ENCODE peak calls at places on chromosomes 16 and 17, in ten cellular contexts. F, U, L, K, B, G, S, E, V and O are unnamed samples.

GRCh38 chr16:10180771-10181163 is 1.5 kb downstream of the GRIN2A start:
- DNase-seq in K (peak; percentile 78), L (peak; percentile 91), E (no peak), G (peak; percentile 97), V (no peak), B (peak; percentile 20), F (no peak), S (no peak), U (peak; percentile 85), O (no peak)

GRCh38 chr17:44688675-44689491 is 693 bp downstream of the CCDC43 start:
- DNase-seq in U (peak; percentile 5), L (no peak), V (no peak), F (no peak), K (no peak), S (no peak), B (no peak), E (no peak), G (no peak), O (no peak)

GRCh38 chr17:43791589-43791988 is 11.4 kb downstream of the CFAP97D1 start:
- DNase-seq in B (no peak), U (peak; percentile 56), L (peak; percentile 34), V (no peak), E (no peak), G (peak; percentile 76), F (no peak), S (no peak), K (no peak), O (peak; percentile 61)

GRCh38 chr16:11597737-11598136 is 11.0 kb upstream of the LITAF start:
- DNase-seq in K (no peak), V (no peak), B (no peak), S (no peak), U (no peak), F (no peak), G (no peak), L (no peak), E (no peak), O (peak; percentile 19)

GRCh38 chr17:19781488-19782458 is 33.7 kb upstream of the ALDH3A1 start:
- DNase-seq in S (no peak), B (no peak), V (no peak), U (no peak), G (no peak), E (peak; percentile 65), L (no peak), F (no peak), K (no peak), O (no peak)

GRCh38 chr16:23280483-23280967 is 21.6 kb upstream of the SCNN1B start:
- DNase-seq in V (no peak), U (no peak), G (no peak), L (no peak), E (no peak), F (no peak), S (no peak), K (no peak), B (no peak), O (no peak)

GRCh38 chr16:13471036-13471435 is 448.9 kb upstream of the ERCC4 start:
- DNase-seq in K (no peak), F (no peak), G (peak; percentile 33), L (peak; percentile 38), S (no peak), E (no peak), V (no peak), U (peak; percentile 53), B (no peak), O (peak; percentile 2)

GRCh38 chr16:64428463-64428862 is 693.4 kb downstream of the CDH11 start:
- DNase-seq in U (no peak), S (no peak), F (no peak), G (no peak), B (no peak), V (no peak), E (no peak), K (no peak), L (no peak), O (peak; percentile 91)

GRCh38 chr17:78176548-78177025 is 8.2 kb downstream of the SYNGR2 start:
- DNase-seq in K (peak; percentile 30), G (peak; percentile 86), V (no peak), F (peak; percentile 79), L (peak; percentile 79), U (peak; percentile 77), E (peak; percentile 73), B (peak; percentile 84), S (peak; percentile 90), O (no peak)

GRCh38 chr17:32596666-32597065 is 109.9 kb downstream of the CDK5R1 start:
- DNase-seq in K (no peak), G (no peak), B (no peak), V (no peak), F (no peak), U (no peak), L (no peak), S (no peak), E (no peak), O (peak; percentile 60)

GRCh38 chr17:29776026-29776425 is 153.3 kb upstream of the CORO6 start:
- DNase-seq in G (no peak), K (no peak), V (peak; percentile 66), U (no peak), L (no peak), F (no peak), E (no peak), S (no peak), B (no peak), O (no peak)

GRCh38 chr17:42682400-42683384 is at the start of gene CNTNAP1:
- DNase-seq in V (no peak), K (no peak), B (peak; percentile 72), U (peak; percentile 83), G (peak; percentile 83), E (no peak), L (peak; percentile 89), F (peak; percentile 69), S (peak; percentile 72), O (peak; percentile 79)

GRCh38 chr16:77974883-77975282 is 47.5 kb upstream of the CLEC3A start:
- DNase-seq in V (no peak), S (no peak), F (no peak), U (peak; percentile 69), L (peak; percentile 63), G (peak; percentile 68), K (peak; percentile 30), E (no peak), B (no peak), O (no peak)

GRCh38 chr16:80113876-80114574 is 426.8 kb upstream of the DYNLRB2 start:
- DNase-seq in B (no peak), U (no peak), S (no peak), G (no peak), E (no peak), K (no peak), L (no peak), V (peak; percentile 50), F (no peak), O (no peak)

GRCh38 chr17:27560668-27561067 is 70.3 kb upstream of the LGALS9 start:
- DNase-seq in S (peak; percentile 77), K (no peak), U (no peak), L (no peak), E (no peak), G (no peak), V (no peak), B (peak; percentile 75), F (no peak), O (peak; percentile 77)

GRCh38 chr16:81626181-81626674 is 152.9 kb upstream of the PLCG2 start:
- DNase-seq in B (no peak), F (no peak), K (no peak), U (no peak), S (no peak), E (no peak), G (no peak), L (no peak), V (no peak), O (no peak)
- H3K4me3 ChIP-seq in B (no peak overlapping the region), F (no peak overlapping the region), K (no peak overlapping the region), U (no peak overlapping the region), S (no peak overlapping the region), E (no peak overlapping the region), G (no peak overlapping the region), L (no peak overlapping the region), V (no peak overlapping the region), O (no peak overlapping the region)

GRCh38 chr16:1027416-1027815 is 45.1 kb upstream of the SSTR5 start:
- DNase-seq in V (no peak), F (no peak), B (no peak), G (no peak), E (no peak), L (no peak), K (no peak), S (no peak), U (no peak), O (no peak)
- H3K27me3 ChIP-seq in V (peaks cover 8% of the 10 kb centered on the region), F (no peaks in the 10 kb centered on the region), B (no peaks in the 10 kb centered on the region), G (no peaks in the 10 kb centered on the region), E (peaks cover 8% of the 10 kb centered on the region), L (no peaks in the 10 kb centered on the region), K (peaks cover 8% of the 10 kb centered on the region), S (peaks cover 7% of the 10 kb centered on the region), U (no peaks in the 10 kb centered on the region), O (no peaks in the 10 kb centered on the region)

DNA sequence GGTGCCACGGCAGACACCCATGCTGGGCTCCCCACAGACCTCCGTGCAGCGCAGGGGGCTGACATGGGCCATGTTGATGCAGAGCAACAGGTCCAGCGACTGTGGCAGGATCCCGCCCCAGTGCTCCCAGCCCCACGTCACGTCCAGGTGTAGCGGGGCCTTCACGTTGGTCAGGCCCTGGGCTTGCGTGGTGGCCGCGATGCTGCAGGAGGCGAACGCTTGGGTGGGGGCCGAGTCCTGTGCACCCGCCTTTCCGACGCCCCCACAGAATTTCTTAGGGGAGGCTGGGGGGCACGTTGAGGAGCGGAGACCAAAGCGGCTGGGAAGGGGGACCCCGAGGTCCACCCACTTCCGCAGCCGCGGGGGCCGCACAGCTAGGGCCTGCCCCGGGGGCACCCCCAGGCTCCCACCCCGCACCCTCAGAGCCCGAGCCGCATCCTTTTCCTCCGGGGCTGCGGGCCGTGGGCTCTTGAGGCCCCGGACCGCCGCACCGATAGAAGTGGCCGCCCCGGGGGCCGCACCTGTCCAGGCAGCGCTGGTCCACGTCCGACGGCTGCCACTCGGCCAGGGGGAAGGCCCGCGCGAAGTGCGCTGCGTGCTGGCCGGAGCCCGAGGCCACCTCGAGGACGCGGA is 416 bp downstream of the METTL26 start:
- DNase-seq in K (no peak), G (no peak), B (no peak), L (no peak), U (no peak), S (no peak), V (no peak), F (no peak), E (no peak), O (no peak)
- H3K4me3 ChIP-seq in K (peak overlapping the region; percentile 95), G (peak overlapping the region; percentile 95), B (peak overlapping the region; percentile 87), L (peak overlapping the region; percentile 79), U (peak overlapping the region; percentile 83), S (peak overlapping the region; percentile 80), V (peak overlapping the region; percentile 66), F (peak overlapping the region; percentile 89), E (peak overlapping the region; percentile 49), O (peak overlapping the region; percentile 85)

GRCh38 chr16:73062640-73063283 is 14.8 kb upstream of the ZFHX3 start:
- DNase-seq in F (no peak), K (no peak), U (no peak), L (peak; percentile 86), S (no peak), B (no peak), V (no peak), G (peak; percentile 81), E (no peak), O (no peak)
- H3K27me3 ChIP-seq in F (peaks cover 14% of the 10 kb centered on the region), K (peaks cover 88% of the 10 kb centered on the region), U (peaks cover 85% of the 10 kb centered on the region), L (peaks cover 89% of the 10 kb centered on the region), S (peaks cover 27% of the 10 kb centered on the region), B (peaks cover 26% of the 10 kb centered on the region), V (peaks cover 6% of the 10 kb centered on the region), G (peaks cover 86% of the 10 kb centered on the region), E (no peaks in the 10 kb centered on the region), O (no peaks in the 10 kb centered on the region)

GRCh38 chr16:4612474-4612931 is 2.2 kb downstream of the UBALD1 start:
- DNase-seq in S (no peak), U (no peak), V (no peak), F (no peak), L (peak; percentile 49), G (peak; percentile 86), E (no peak), K (peak; percentile 66), B (no peak), O (no peak)
- H3K4me3 ChIP-seq in S (peak overlapping the region; percentile 100), U (no peak overlapping the region), V (peak overlapping the region; percentile 96), F (peak overlapping the region; percentile 93), L (no peak overlapping the region), G (peak overlapping the region; percentile 86), E (no peak overlapping the region), K (no peak overlapping the region), B (no peak overlapping the region), O (no peak overlapping the region)